ENCODE peak calls at places on chromosomes 3 and 15, in four cellular contexts. One of them, this sample, is unnamed. For H3K4me1 and H3K36me3, the result is how much of the 10 kb centered on the place peaks cover.

GRCh38 chr3:72161870-72162617 is 377.1 kb upstream of the PROK2 start:
- DNase-seq in mucosa of descending colon: peak
- DNase-seq in fibroblast of lung: peak
- DNase-seq in left lung: no peak
- DNase-seq in this sample: peak

GRCh38 chr3:29758108-29759020 is 477.5 kb downstream of the RBMS3 start:
- DNase-seq in mucosa of descending colon: no peak
- DNase-seq in fibroblast of lung: peak
- DNase-seq in left lung: no peak
- DNase-seq in this sample: peak

GRCh38 chr15:77576538-77576937 is 56.2 kb downstream of the LINGO1 start:
- DNase-seq in fibroblast of lung: no peak
- DNase-seq in left lung: no peak
- DNase-seq in mucosa of descending colon: no peak
- DNase-seq in this sample: no peak

GRCh38 chr3:185040425-185040824 is 112.4 kb downstream of the C3orf70 start:
- DNase-seq in left lung: no peak
- DNase-seq in mucosa of descending colon: no peak
- DNase-seq in fibroblast of lung: no peak
- DNase-seq in this sample: no peak

GRCh38 chr3:58612825-58613224 is 35.6 kb upstream of the FAM107A start:
- DNase-seq in mucosa of descending colon: no peak
- DNase-seq in left lung: no peak
- DNase-seq in fibroblast of lung: no peak
- DNase-seq in this sample: no peak

GRCh38 chr3:111539351-111540331 is 2.4 kb upstream of the CD96 start:
- DNase-seq in fibroblast of lung: peak
- DNase-seq in mucosa of descending colon: peak
- DNase-seq in left lung: peak
- DNase-seq in this sample: peak

GRCh38 chr3:55554621-55555020 is 67.5 kb upstream of the WNT5A start:
- DNase-seq in left lung: no peak
- DNase-seq in fibroblast of lung: no peak
- DNase-seq in mucosa of descending colon: no peak
- DNase-seq in this sample: no peak

GRCh38 chr3:86109434-86109833 is 881.5 kb downstream of the VGLL3 start:
- DNase-seq in left lung: no peak
- DNase-seq in mucosa of descending colon: no peak
- DNase-seq in fibroblast of lung: no peak
- DNase-seq in this sample: no peak

GRCh38 chr15:22931784-22932536 is 48.2 kb downstream of the CYFIP1 start:
- DNase-seq in left lung: no peak
- DNase-seq in mucosa of descending colon: no peak
- DNase-seq in fibroblast of lung: no peak
- DNase-seq in this sample: no peak

GRCh38 chr3:10334461-10334860 is 13.5 kb upstream of the SEC13 start:
- DNase-seq in left lung: no peak
- DNase-seq in fibroblast of lung: peak
- DNase-seq in mucosa of descending colon: no peak
- DNase-seq in this sample: no peak

GRCh38 chr15:77305953-77306352 is 114.0 kb downstream of the PEAK1 start:
- DNase-seq in left lung: no peak
- DNase-seq in mucosa of descending colon: no peak
- DNase-seq in fibroblast of lung: no peak
- DNase-seq in this sample: no peak

GRCh38 chr3:44883999-44884431 is 9.6 kb downstream of the TGM4 start:
- DNase-seq in left lung: no peak
- DNase-seq in mucosa of descending colon: no peak
- DNase-seq in fibroblast of lung: peak
- DNase-seq in this sample: no peak

GRCh38 chr3:106033654-106034053 is 164.8 kb upstream of the CBLB start:
- DNase-seq in left lung: no peak
- DNase-seq in fibroblast of lung: no peak
- DNase-seq in mucosa of descending colon: no peak
- DNase-seq in this sample: no peak

GRCh38 chr3:13509066-13509815 is 29.1 kb downstream of the HDAC11 start:
- DNase-seq in fibroblast of lung: no peak
- DNase-seq in mucosa of descending colon: no peak
- DNase-seq in left lung: no peak
- DNase-seq in this sample: no peak

GRCh38 chr3:169173231-169173630 is 490.3 kb downstream of the MECOM start:
- DNase-seq in left lung: no peak
- DNase-seq in fibroblast of lung: no peak
- DNase-seq in mucosa of descending colon: no peak
- DNase-seq in this sample: peak

GRCh38 chr3:61381745-61382392 is 130.6 kb upstream of the FHIT start:
- DNase-seq in mucosa of descending colon: no peak
- DNase-seq in fibroblast of lung: peak
- DNase-seq in left lung: no peak
- DNase-seq in this sample: no peak

GRCh38 chr3:53078656-53079055 is 32.8 kb upstream of the SFMBT1 start:
- DNase-seq in fibroblast of lung: no peak
- DNase-seq in left lung: no peak
- DNase-seq in mucosa of descending colon: no peak
- DNase-seq in this sample: no peak

GRCh38 chr3:144109944-144110343 is 138.3 kb downstream of the DIPK2A start:
- DNase-seq in mucosa of descending colon: no peak
- DNase-seq in left lung: no peak
- DNase-seq in fibroblast of lung: no peak
- DNase-seq in this sample: no peak

GRCh38 chr3:124234852-124235252 is 242.9 kb upstream of the ROPN1 start:
- DNase-seq in left lung: no peak
- DNase-seq in mucosa of descending colon: no peak
- DNase-seq in fibroblast of lung: no peak
- DNase-seq in this sample: no peak

GRCh38 chr3:73603771-73604171 is 21.0 kb downstream of the PDZRN3 start:
- DNase-seq in mucosa of descending colon: no peak
- DNase-seq in left lung: no peak
- DNase-seq in fibroblast of lung: peak
- DNase-seq in this sample: no peak

GRCh38 chr15:29438714-29439076 is 169.1 kb upstream of the NSMCE3 start:
- DNase-seq in left lung: no peak
- DNase-seq in fibroblast of lung: no peak
- DNase-seq in mucosa of descending colon: no peak
- DNase-seq in this sample: peak

GRCh38 chr15:45133561-45133920 is 3.7 kb downstream of the DUOX1 start:
- DNase-seq in left lung: no peak
- DNase-seq in fibroblast of lung: no peak
- DNase-seq in mucosa of descending colon: no peak
- DNase-seq in this sample: no peak

GRCh38 chr15:45134046-45134445 is 4.3 kb downstream of the DUOX1 start:
- DNase-seq in fibroblast of lung: no peak
- DNase-seq in left lung: no peak
- DNase-seq in mucosa of descending colon: no peak
- DNase-seq in this sample: no peak

GRCh38 chr15:45132844-45133560 is 3.2 kb downstream of the DUOX1 start:
- DNase-seq in left lung: no peak
- DNase-seq in fibroblast of lung: no peak
- DNase-seq in mucosa of descending colon: no peak
- DNase-seq in this sample: no peak

GRCh38 chr15:45136378-45136764 is 6.6 kb downstream of the DUOX1 start:
- DNase-seq in fibroblast of lung: no peak
- DNase-seq in mucosa of descending colon: no peak
- DNase-seq in left lung: no peak
- DNase-seq in this sample: no peak

GRCh38 chr15:45134682-45135604 is 5.1 kb downstream of the DUOX1 start:
- DNase-seq in mucosa of descending colon: peak
- DNase-seq in fibroblast of lung: no peak
- DNase-seq in left lung: no peak
- DNase-seq in this sample: no peak
- TF ChIP-seq CTCF in mucosa of descending colon: no peak
- TF ChIP-seq CTCF in fibroblast of lung: no peak
- TF ChIP-seq CTCF in left lung: no peak
- TF ChIP-seq CTCF in this sample: no peak

GRCh38 chr3:4748701-4749378 is 230.4 kb upstream of the BHLHE40 start:
- DNase-seq in mucosa of descending colon: no peak
- DNase-seq in left lung: no peak
- DNase-seq in fibroblast of lung: peak
- DNase-seq in this sample: no peak
- H3K4me1 ChIP-seq in mucosa of descending colon: under half
- H3K4me1 ChIP-seq in left lung: half or more
- H3K4me1 ChIP-seq in fibroblast of lung: under half
- H3K4me1 ChIP-seq in this sample: under half

DNA sequence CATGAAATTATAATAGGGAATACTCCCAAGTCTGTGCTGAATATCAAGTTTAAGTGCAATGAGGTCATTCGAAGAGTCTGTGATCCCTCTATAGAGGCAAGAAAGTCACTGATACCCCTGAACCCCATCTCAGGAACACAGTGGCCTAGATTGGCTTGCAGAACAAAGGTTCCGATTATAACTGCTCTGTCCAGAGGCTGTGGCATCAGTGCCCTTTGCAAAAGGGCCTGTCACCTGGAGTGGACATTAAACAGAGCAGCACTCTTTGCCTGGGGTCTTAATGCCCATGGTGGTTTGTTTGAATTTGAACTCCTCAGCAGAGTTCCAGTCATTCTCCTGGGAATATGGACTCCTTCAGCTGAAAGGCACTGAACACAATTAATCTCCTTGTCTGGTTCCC is 93.9 kb upstream of the SLCO3A1 start:
- DNase-seq in mucosa of descending colon: no peak
- DNase-seq in fibroblast of lung: no peak
- DNase-seq in left lung: no peak
- DNase-seq in this sample: no peak
- H3K36me3 ChIP-seq in mucosa of descending colon: under half
- H3K36me3 ChIP-seq in fibroblast of lung: under half
- H3K36me3 ChIP-seq in left lung: under half
- H3K36me3 ChIP-seq in this sample: under half

DNA sequence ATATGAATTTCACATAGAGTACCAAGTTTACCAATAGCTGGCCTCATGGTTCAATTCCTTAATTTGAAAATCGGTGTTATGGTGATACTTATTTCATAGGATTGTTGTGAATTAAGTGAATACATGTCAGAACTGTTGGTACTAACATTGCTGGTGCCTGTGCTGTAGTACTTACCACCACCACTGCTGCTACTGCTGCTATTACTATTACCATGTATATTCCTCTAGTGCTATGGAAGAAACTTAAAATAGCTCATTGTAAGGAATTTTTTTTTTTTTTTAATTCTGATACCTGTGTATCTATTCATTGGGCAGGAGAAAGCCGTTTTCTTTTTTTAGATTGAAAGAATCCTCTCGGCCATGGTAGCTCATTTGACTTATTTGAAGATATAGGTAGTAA is 3.6 kb downstream of the FYTTD1 start:
- DNase-seq in fibroblast of lung: no peak
- DNase-seq in mucosa of descending colon: no peak
- DNase-seq in left lung: no peak
- DNase-seq in this sample: no peak
- TF ChIP-seq CTCF in fibroblast of lung: no peak
- TF ChIP-seq CTCF in mucosa of descending colon: no peak
- TF ChIP-seq CTCF in left lung: no peak
- TF ChIP-seq CTCF in this sample: no peak

GRCh38 chr3:66486646-66487045 is 14.2 kb downstream of the LRIG1 start:
- DNase-seq in fibroblast of lung: peak
- DNase-seq in left lung: no peak
- DNase-seq in mucosa of descending colon: no peak
- DNase-seq in this sample: no peak
- H3K4me1 ChIP-seq in fibroblast of lung: under half
- H3K4me1 ChIP-seq in left lung: half or more
- H3K4me1 ChIP-seq in mucosa of descending colon: half or more
- H3K4me1 ChIP-seq in this sample: under half

DNA sequence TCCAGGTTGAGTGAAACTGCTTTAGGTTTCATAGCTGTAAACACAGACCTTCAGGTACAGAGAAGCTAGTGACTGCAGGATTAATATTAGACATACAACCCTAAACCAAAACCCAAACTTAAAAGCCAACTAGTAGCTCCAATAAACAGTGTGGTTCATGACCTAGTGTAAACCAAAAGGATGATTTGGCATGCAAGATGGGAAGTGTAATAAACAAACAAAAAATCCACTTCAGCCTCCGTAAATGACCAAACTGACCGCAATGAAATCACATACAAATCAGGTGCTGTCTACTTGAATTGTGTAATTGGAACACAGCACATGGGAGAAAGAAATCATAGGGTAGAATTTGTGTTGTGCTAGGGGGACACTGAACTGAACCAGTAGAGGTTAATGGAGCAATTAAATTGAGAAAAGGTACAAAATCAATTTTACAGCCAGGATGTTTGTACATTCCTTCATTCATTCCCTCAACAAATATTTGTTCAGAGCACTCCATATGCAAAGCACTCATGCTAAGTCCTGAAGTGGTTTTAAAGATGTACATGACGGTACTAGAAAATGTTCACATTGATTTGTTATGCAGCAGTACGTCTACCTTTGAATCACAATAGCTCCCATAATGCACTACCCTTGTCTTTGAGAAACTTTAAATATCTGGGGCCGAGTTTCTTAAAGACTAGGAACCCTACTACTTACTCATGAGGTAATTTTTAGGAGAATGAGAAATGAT is 21.4 kb upstream of the CHST2 start:
- DNase-seq in mucosa of descending colon: no peak
- DNase-seq in left lung: no peak
- DNase-seq in fibroblast of lung: no peak
- DNase-seq in this sample: no peak
- H3K36me3 ChIP-seq in mucosa of descending colon: under half
- H3K36me3 ChIP-seq in left lung: under half
- H3K36me3 ChIP-seq in fibroblast of lung: under half
- H3K36me3 ChIP-seq in this sample: under half

DNA sequence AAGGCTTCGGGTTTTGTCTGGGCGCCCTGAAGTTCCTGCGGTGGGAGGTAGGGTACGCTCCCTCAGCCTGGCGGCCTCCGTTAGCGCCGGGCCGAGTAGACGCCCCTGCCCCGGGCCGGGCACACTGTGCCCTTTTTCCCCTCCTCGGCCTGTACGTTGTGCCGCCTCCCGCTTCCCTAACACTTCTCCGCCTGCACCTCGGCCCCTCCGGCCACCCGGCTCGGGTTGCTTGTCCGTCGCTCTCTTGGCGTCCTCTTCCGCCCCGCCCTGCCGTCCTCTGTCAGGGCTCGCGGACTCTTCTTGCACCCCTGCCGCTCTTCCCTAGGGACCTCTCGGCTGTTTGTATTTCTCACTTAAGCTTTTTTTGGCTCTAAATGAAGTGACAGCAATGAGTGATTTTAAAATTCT is 384 bp downstream of the KNL1 start:
- DNase-seq in left lung: peak
- DNase-seq in mucosa of descending colon: peak
- DNase-seq in fibroblast of lung: peak
- DNase-seq in this sample: peak
- TF ChIP-seq CTCF in left lung: no peak
- TF ChIP-seq CTCF in mucosa of descending colon: no peak
- TF ChIP-seq CTCF in fibroblast of lung: peak
- TF ChIP-seq CTCF in this sample: no peak

GRCh38 chr15:67106764-67107013 is 41.3 kb downstream of the SMAD3 start:
- DNase-seq in mucosa of descending colon: no peak
- DNase-seq in fibroblast of lung: no peak
- DNase-seq in left lung: no peak
- DNase-seq in this sample: no peak
- H3K4me1 ChIP-seq in mucosa of descending colon: under half
- H3K4me1 ChIP-seq in fibroblast of lung: half or more
- H3K4me1 ChIP-seq in left lung: half or more
- H3K4me1 ChIP-seq in this sample: under half

This sample was measured in prostate gland.